ENCODE peak calls at places on chromosomes 2 and 18, in four cellular contexts. H is iris pigment epithelial cell, D is prostate gland, C is left ventricle myocardium superior. S is an unnamed sample.

GRCh38 chr2:144341538-144341937 is 178.4 kb downstream of the ZEB2 start:
- DNase-seq in D (no peak), H (no peak), C (no peak), S (no peak)

GRCh38 chr2:20992201-20992711 is 51.6 kb downstream of the APOB start:
- DNase-seq in D (peak; percentile 17), C (no peak), H (peak; percentile 51), S (peak; percentile 18)

GRCh38 chr18:21129586-21130216 is 18.1 kb upstream of the ROCK1 start:
- DNase-seq in D (no peak), H (peak; percentile 83), C (no peak), S (no peak)

GRCh38 chr2:212428685-212429480 is 109.7 kb downstream of the ERBB4 start:
- DNase-seq in H (no peak), C (no peak), D (no peak), S (no peak)

GRCh38 chr2:39948016-39948719 is 169.1 kb upstream of the THUMPD2 start:
- DNase-seq in H (no peak), D (no peak), C (no peak), S (no peak)

GRCh38 chr2:43266692-43267091 is 40.3 kb upstream of the ZFP36L2 start:
- DNase-seq in H (no peak), D (no peak), C (peak; percentile 76), S (no peak)

GRCh38 chr2:71609958-71610357 is 156.6 kb downstream of the DYSF start:
- DNase-seq in H (peak; percentile 32), C (peak; percentile 4), D (no peak), S (no peak)

GRCh38 chr18:44130365-44130942 is 550.2 kb upstream of the SETBP1 start:
- DNase-seq in H (peak; percentile 42), C (no peak), D (peak; percentile 9), S (no peak)

GRCh38 chr2:187453078-187453641 is 5.1 kb upstream of the CALCRL start:
- DNase-seq in H (peak; percentile 21), D (no peak), C (no peak), S (no peak)

GRCh38 chr2:109513749-109514588 is 99.8 kb downstream of the SEPTIN10 start:
- DNase-seq in D (no peak), H (peak; percentile 90), C (no peak), S (peak; percentile 28)

S was measured in thoracic aorta.